ENCODE peak calls at places on chromosomes 2 and 18, in four cellular contexts. B is mesothelial cell of epicardium, P is NCI-H345, Y is fibroblast of gingiva. J is an unnamed sample.
A peak's percentile ranks its signal among the peaks of the same experiment; 100 is the strongest.

GRCh38 chr18:76839395-76839794 is 17.0 kb downstream of the ZNF236 start:
- DNase-seq in B (no peak), P (no peak), Y (no peak), J (no peak)

GRCh38 chr2:241315879-241316700 is at the start of gene SEPTIN2:
- DNase-seq in B (peak; percentile 79), P (peak; percentile 75), Y (peak; percentile 53), J (peak; percentile 79)

GRCh38 chr2:38187416-38188127 is 111.6 kb upstream of the CYP1B1 start:
- DNase-seq in B (no peak), P (peak; percentile 84), Y (peak; percentile 91), J (no peak)

GRCh38 chr2:133504566-133505505 is 63.4 kb downstream of the NCKAP5 start:
- DNase-seq in B (peak; percentile 54), P (peak; percentile 11), Y (no peak), J (peak; percentile 45)

GRCh38 chr2:40367652-40368051 is 84.2 kb downstream of the SLC8A1 start:
- DNase-seq in B (no peak), P (no peak), Y (no peak), J (no peak)

GRCh38 chr2:142723236-142723635 is 154.2 kb upstream of the KYNU start:
- DNase-seq in B (no peak), P (no peak), Y (no peak), J (no peak)

GRCh38 chr2:237555560-237555959 is 10.8 kb upstream of the PRLH start:
- DNase-seq in B (no peak), P (no peak), Y (no peak), J (no peak)

GRCh38 chr2:24721470-24721869 is 71.7 kb downstream of the PTRHD1 start:
- DNase-seq in B (no peak), P (peak; percentile 47), Y (peak; percentile 97), J (peak; percentile 95)

GRCh38 chr2:20104900-20105545 is 53.6 kb upstream of the LAPTM4A start:
- DNase-seq in B (no peak), P (no peak), Y (no peak), J (no peak)

GRCh38 chr2:52258038-52258437 is 1226.1 kb upstream of the NRXN1 start:
- DNase-seq in B (no peak), P (no peak), Y (no peak), J (no peak)

GRCh38 chr18:49041677-49042570 is 91.2 kb upstream of the SMAD7 start:
- DNase-seq in B (no peak), P (peak; percentile 15), Y (peak; percentile 27), J (peak; percentile 59)

GRCh38 chr18:42306208-42306980 is 351.4 kb downstream of the PIK3C3 start:
- DNase-seq in B (no peak), P (no peak), Y (no peak), J (no peak)

GRCh38 chr2:38016177-38016576 is 59.8 kb downstream of the CYP1B1 start:
- DNase-seq in B (no peak), P (no peak), Y (no peak), J (no peak)

GRCh38 chr2:102505290-102505689 is 32.3 kb downstream of the SLC9A4 start:
- DNase-seq in B (no peak), P (peak; percentile 27), Y (no peak), J (no peak)

GRCh38 chr2:73933194-73933593 is 6.5 kb downstream of the DGUOK start:
- DNase-seq in B (no peak), P (peak; percentile 26), Y (no peak), J (no peak)

J was measured in adipocyte.